ENCODE peak calls at places on chromosomes 11 and 22, in seven cellular contexts. S, T, V, A, F, D and E are unnamed samples.

GRCh38 chr11:33687733-33688479 is 12.7 kb downstream of the C11orf91 start:
- DNase-seq in S (peak; percentile 82), T (peak; percentile 49), V (peak; percentile 81), A (peak; percentile 85), F (no peak), D (peak; percentile 60), E (peak; percentile 89)

GRCh38 chr11:116379185-116379828 is 393.5 kb downstream of the BUD13 start:
- DNase-seq in S (peak; percentile 24), T (peak; percentile 33), V (peak; percentile 1), A (peak; percentile 23), F (no peak), D (no peak), E (peak; percentile 9)

GRCh38 chr11:134384406-134384805 is 27.6 kb downstream of the B3GAT1 start:
- DNase-seq in S (no peak), T (no peak), V (no peak), A (no peak), F (no peak), D (no peak), E (no peak)

GRCh38 chr11:44256673-44257291 is 53.2 kb downstream of the ALX4 start:
- DNase-seq in S (no peak), T (no peak), V (peak; percentile 43), A (peak; percentile 49), F (peak; percentile 54), D (no peak), E (no peak)

GRCh38 chr22:50612168-50612714 is 11.6 kb downstream of the MAPK8IP2 start:
- DNase-seq in S (no peak), T (no peak), V (no peak), A (no peak), F (no peak), D (no peak), E (no peak)

GRCh38 chr11:65316311-65316978 is 1.8 kb downstream of the CDC42EP2 start:
- DNase-seq in S (peak; percentile 53), T (no peak), V (peak; percentile 99), A (peak; percentile 91), F (peak; percentile 64), D (no peak), E (peak; percentile 82)

GRCh38 chr11:131522851-131523250 is 152.4 kb downstream of the NTM start:
- DNase-seq in S (no peak), T (no peak), V (no peak), A (no peak), F (no peak), D (no peak), E (no peak)

GRCh38 chr11:116513894-116514293 is 258.9 kb downstream of the BUD13 start:
- DNase-seq in S (no peak), T (peak; percentile 19), V (peak; percentile 46), A (peak; percentile 71), F (peak; percentile 21), D (peak; percentile 46), E (peak; percentile 18)

GRCh38 chr22:17795143-17795542 is 20.9 kb upstream of the BID start:
- DNase-seq in S (no peak), T (no peak), V (no peak), A (no peak), F (no peak), D (no peak), E (no peak)

GRCh38 chr11:35014352-35014751 is 97.9 kb downstream of the PDHX start:
- DNase-seq in S (no peak), T (no peak), V (peak; percentile 93), A (peak; percentile 71), F (no peak), D (no peak), E (peak; percentile 88)

GRCh38 chr11:65918211-65919150 is at the start of gene C11orf68:
- DNase-seq in S (no peak), T (no peak), V (no peak), A (peak; percentile 42), F (no peak), D (no peak), E (peak; percentile 40)

GRCh38 chr11:47667555-47667954 is 25.2 kb upstream of the MTCH2 start:
- DNase-seq in S (no peak), T (no peak), V (no peak), A (no peak), F (no peak), D (no peak), E (no peak)
- TF ChIP-seq CTCF in S (no peak), T (no peak), V (no peak), A (no peak), F (no peak), D (no peak), E (no peak)

DNA sequence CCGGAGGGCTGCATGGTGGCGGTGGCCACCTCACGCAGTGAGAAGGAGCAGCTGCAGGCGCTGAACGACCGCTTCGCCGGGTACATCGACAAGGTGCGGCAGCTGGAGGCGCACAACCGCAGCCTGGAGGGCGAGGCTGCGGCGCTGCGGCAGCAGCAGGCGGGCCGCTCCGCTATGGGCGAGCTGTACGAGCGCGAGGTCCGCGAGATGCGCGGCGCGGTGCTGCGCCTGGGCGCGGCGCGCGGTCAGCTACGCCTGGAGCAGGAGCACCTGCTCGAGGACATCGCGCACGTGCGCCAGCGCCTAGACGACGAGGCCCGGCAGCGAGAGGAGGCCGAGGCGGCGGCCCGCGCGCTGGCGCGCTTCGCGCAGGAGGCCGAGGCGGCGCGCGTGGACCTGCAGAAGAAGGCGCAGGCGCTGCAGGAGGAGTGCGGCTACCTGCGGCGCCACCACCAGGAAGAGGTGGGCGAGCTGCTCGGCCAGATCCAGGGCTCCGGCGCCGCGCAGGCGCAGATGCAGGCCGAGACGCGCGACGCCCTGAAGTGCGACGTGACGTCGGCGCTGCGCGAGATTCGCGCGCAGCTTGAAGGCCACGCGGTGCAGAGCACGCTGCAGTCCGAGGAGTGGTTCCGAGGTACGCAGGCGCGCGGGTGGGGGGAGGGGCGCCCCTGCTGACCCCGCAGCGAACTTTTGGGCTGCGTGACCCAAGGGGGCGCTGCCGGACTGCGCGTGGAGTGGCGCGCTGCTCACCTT is 670 bp downstream of the NEFH start:
- DNase-seq in S (no peak), T (no peak), V (peak; percentile 58), A (peak; percentile 71), F (peak; percentile 16), D (no peak), E (peak; percentile 71)
- H3K4me3 ChIP-seq in S (peak overlapping the region; percentile 21), T (no peak overlapping the region), V (peak overlapping the region; percentile 16), A (no peak overlapping the region), F (peak overlapping the region; percentile 48), D (no peak overlapping the region), E (peak overlapping the region; percentile 42)

GRCh38 chr11:123143476-123143875 is 51.6 kb downstream of the CLMP start:
- DNase-seq in S (no peak), T (no peak), V (peak; percentile 38), A (peak; percentile 54), F (no peak), D (no peak), E (peak; percentile 51)

GRCh38 chr11:123143921-123144320 is 51.1 kb downstream of the CLMP start:
- DNase-seq in S (no peak), T (no peak), V (no peak), A (no peak), F (no peak), D (no peak), E (peak; percentile 87)

GRCh38 chr11:123137496-123138270 is 57.4 kb downstream of the CLMP start:
- DNase-seq in S (peak; percentile 72), T (peak; percentile 17), V (peak; percentile 87), A (peak; percentile 91), F (peak; percentile 89), D (no peak), E (peak; percentile 75)

GRCh38 chr11:123135863-123136446 is 59.1 kb downstream of the CLMP start:
- DNase-seq in S (peak; percentile 30), T (no peak), V (peak; percentile 48), A (peak; percentile 53), F (no peak), D (no peak), E (no peak)

GRCh38 chr11:123139206-123139605 is 55.8 kb downstream of the CLMP start:
- DNase-seq in S (no peak), T (no peak), V (no peak), A (no peak), F (no peak), D (no peak), E (no peak)
- TF ChIP-seq CTCF in S (no peak), T (no peak), V (no peak), A (no peak), F (no peak), D (no peak), E (no peak)

DNA sequence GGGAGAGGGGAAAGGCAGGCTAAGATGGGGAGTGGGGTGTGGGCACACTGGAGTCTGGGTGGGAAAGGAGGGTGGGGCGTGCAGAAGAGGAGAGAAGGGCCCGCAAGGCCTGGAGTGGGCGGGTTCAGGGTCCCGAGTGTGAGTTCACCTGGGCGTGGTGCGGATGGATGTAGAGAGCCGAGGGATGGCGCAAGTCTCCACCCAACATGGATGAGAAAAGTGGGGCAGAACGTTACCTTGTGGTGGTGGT is 364 bp upstream of the ABCC8 start:
- DNase-seq in S (no peak), T (no peak), V (no peak), A (no peak), F (no peak), D (no peak), E (no peak)
- H3K4me3 ChIP-seq in S (no peak overlapping the region), T (no peak overlapping the region), V (no peak overlapping the region), A (no peak overlapping the region), F (peak overlapping the region; percentile 66), D (no peak overlapping the region), E (no peak overlapping the region)

GRCh38 chr11:1298695-1299492 is 10.5 kb downstream of the TOLLIP start:
- DNase-seq in S (peak; percentile 84), T (peak; percentile 89), V (peak; percentile 79), A (peak; percentile 83), F (peak; percentile 80), D (no peak), E (peak; percentile 88)
- TF ChIP-seq CTCF in S (no peak), T (no peak), V (no peak), A (no peak), F (no peak), D (no peak), E (no peak)

DNA sequence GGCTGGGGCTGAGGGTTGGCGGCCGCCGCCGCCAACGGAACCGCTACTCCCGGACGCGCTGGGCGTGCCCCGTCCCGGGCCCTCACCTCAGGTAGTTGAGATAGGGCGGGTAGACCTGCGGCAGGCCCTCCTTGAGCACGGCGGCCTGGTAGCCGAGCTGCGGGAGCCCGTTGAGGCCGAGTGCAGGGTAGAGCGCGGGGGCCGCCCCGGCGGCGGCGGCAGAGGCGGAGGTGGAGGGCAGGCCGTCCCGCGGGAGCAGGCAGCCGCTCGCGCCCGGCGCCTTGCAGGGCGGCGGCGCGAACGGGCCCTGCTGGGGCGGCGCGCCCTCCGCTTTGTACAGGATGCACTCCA is 2.3 kb downstream of the PGR start:
- DNase-seq in S (no peak), T (peak; percentile 11), V (no peak), A (no peak), F (peak; percentile 36), D (no peak), E (no peak)
- H3K4me3 ChIP-seq in S (peak overlapping the region; percentile 44), T (peak overlapping the region; percentile 34), V (peak overlapping the region; percentile 53), A (peak overlapping the region; percentile 48), F (peak overlapping the region; percentile 79), D (no peak overlapping the region), E (peak overlapping the region; percentile 50)

GRCh38 chr11:794766-795637 is 3.1 kb downstream of the SLC25A22 start:
- DNase-seq in S (no peak), T (peak; percentile 90), V (no peak), A (no peak), F (no peak), D (no peak), E (no peak)

GRCh38 chr11:794013-794765 is 3.9 kb downstream of the SLC25A22 start:
- DNase-seq in S (no peak), T (peak; percentile 58), V (no peak), A (no peak), F (no peak), D (no peak), E (no peak)

GRCh38 chr11:796565-797299 is 1.3 kb downstream of the SLC25A22 start:
- DNase-seq in S (no peak), T (no peak), V (no peak), A (no peak), F (no peak), D (no peak), E (no peak)

GRCh38 chr11:797300-798092 is 585 bp downstream of the SLC25A22 start:
- DNase-seq in S (peak; percentile 66), T (peak; percentile 65), V (peak; percentile 73), A (peak; percentile 82), F (peak; percentile 66), D (no peak), E (peak; percentile 95)

GRCh38 chr11:795638-796564 is 2.2 kb downstream of the SLC25A22 start:
- DNase-seq in S (peak; percentile 57), T (peak; percentile 74), V (peak; percentile 94), A (peak; percentile 84), F (peak; percentile 77), D (no peak), E (peak; percentile 87)
- TF ChIP-seq CTCF in S (no peak), T (no peak), V (no peak), A (no peak), F (no peak), D (no peak), E (no peak)